ENCODE peak calls at places on chromosomes 2 and 18, in six cellular contexts. D is HEK293T, A is EH, Y is HT1080, G is stomach, Z is caudate nucleus. S is an unnamed sample.

GRCh38 chr2:208820289-208820688 is 413.7 kb downstream of the PTH2R start:
- DNase-seq in G (no peak), D (no peak), Y (peak; percentile 10), Z (no peak), A (no peak), S (no peak)

GRCh38 chr2:204505946-204506345 is 39.3 kb upstream of the PARD3B start:
- DNase-seq in D (no peak), Y (peak; percentile 44), A (peak; percentile 95), Z (no peak), G (no peak), S (peak; percentile 54)

GRCh38 chr2:205024822-205025518 is 479.7 kb downstream of the PARD3B start:
- DNase-seq in G (peak; percentile 25), D (peak; percentile 26), Z (peak; percentile 25), A (peak; percentile 99), Y (peak; percentile 96), S (peak; percentile 95)

GRCh38 chr2:217329023-217329431 is 469.2 kb upstream of the TNP1 start:
- DNase-seq in D (no peak), A (no peak), Z (no peak), G (no peak), Y (no peak), S (no peak)

GRCh38 chr2:46869621-46870020 is 46.0 kb downstream of the MCFD2 start:
- DNase-seq in G (no peak), Y (no peak), Z (no peak), A (no peak), D (no peak), S (no peak)

GRCh38 chr2:1738646-1739302 is 5.5 kb downstream of the PXDN start:
- DNase-seq in Z (no peak), D (no peak), G (no peak), A (no peak), Y (no peak), S (no peak)

GRCh38 chr2:157052685-157053224 is 204.8 kb upstream of the GALNT5 start:
- DNase-seq in A (peak; percentile 82), D (no peak), Y (peak; percentile 81), G (no peak), Z (no peak), S (peak; percentile 77)

GRCh38 chr2:109356251-109357035 is 227.4 kb downstream of the SH3RF3 start:
- DNase-seq in A (no peak), G (peak; percentile 18), Z (no peak), Y (no peak), D (no peak), S (no peak)

GRCh38 chr18:79789091-79789891 is 8.4 kb upstream of the KCNG2 start:
- DNase-seq in D (no peak), A (no peak), Y (no peak), G (no peak), Z (no peak), S (no peak)

GRCh38 chr2:118729760-118730159 is 117.7 kb downstream of the EN1 start:
- DNase-seq in D (no peak), A (no peak), Y (no peak), G (no peak), Z (no peak), S (no peak)

GRCh38 chr2:99495461-99495860 is 5.6 kb upstream of the REV1 start:
- DNase-seq in D (no peak), A (no peak), Z (no peak), G (no peak), Y (no peak), S (no peak)

GRCh38 chr2:96135621-96136020 is 2.7 kb downstream of the ASTL start:
- DNase-seq in Y (no peak), Z (no peak), D (no peak), G (no peak), A (no peak), S (no peak)

S was measured in stromal cell of bone marrow.